ENCODE peak calls at places on chromosome 20, in five cellular contexts. One of them, this sample, is unnamed.

GRCh38 chr20:5770240-5770986 is 20.2 kb downstream of the SHLD1 start:
- DNase-seq in A549: no peak
- DNase-seq in IMR-90: peak
- DNase-seq in SK-N-SH: no peak
- DNase-seq in HCT116: no peak
- DNase-seq in this sample: no peak

GRCh38 chr20:33202451-33202850 is 14.7 kb upstream of the BPIFA3 start:
- DNase-seq in A549: no peak
- DNase-seq in IMR-90: no peak
- DNase-seq in SK-N-SH: no peak
- DNase-seq in HCT116: no peak
- DNase-seq in this sample: no peak

GRCh38 chr20:12203981-12204380 is 286.3 kb downstream of the BTBD3 start:
- DNase-seq in A549: no peak
- DNase-seq in IMR-90: no peak
- DNase-seq in SK-N-SH: no peak
- DNase-seq in HCT116: no peak
- DNase-seq in this sample: no peak

GRCh38 chr20:54343073-54343472 is 132.3 kb upstream of the DOK5 start:
- DNase-seq in A549: no peak
- DNase-seq in IMR-90: no peak
- DNase-seq in SK-N-SH: no peak
- DNase-seq in HCT116: no peak
- DNase-seq in this sample: no peak

GRCh38 chr20:41145821-41146620 is 8.7 kb downstream of the PLCG1 start:
- DNase-seq in A549: no peak
- DNase-seq in IMR-90: no peak
- DNase-seq in SK-N-SH: no peak
- DNase-seq in HCT116: no peak
- DNase-seq in this sample: no peak

GRCh38 chr20:16940701-16941100 is 192.5 kb downstream of the OTOR start:
- DNase-seq in A549: no peak
- DNase-seq in IMR-90: no peak
- DNase-seq in SK-N-SH: no peak
- DNase-seq in HCT116: no peak
- DNase-seq in this sample: no peak

GRCh38 chr20:59580208-59580980 is 23.9 kb upstream of the PHACTR3 start:
- DNase-seq in A549: no peak
- DNase-seq in IMR-90: no peak
- DNase-seq in SK-N-SH: peak
- DNase-seq in HCT116: no peak
- DNase-seq in this sample: no peak

GRCh38 chr20:35339007-35339406 is 46.8 kb upstream of the FAM83C start:
- DNase-seq in A549: no peak
- DNase-seq in IMR-90: peak
- DNase-seq in SK-N-SH: no peak
- DNase-seq in HCT116: no peak
- DNase-seq in this sample: no peak

GRCh38 chr20:44728835-44729342 is 13.7 kb downstream of the CCN5 start:
- DNase-seq in A549: peak
- DNase-seq in IMR-90: peak
- DNase-seq in SK-N-SH: peak
- DNase-seq in HCT116: peak
- DNase-seq in this sample: no peak

GRCh38 chr20:13220857-13221297 is at the start of gene ISM1:
- DNase-seq in A549: peak
- DNase-seq in IMR-90: no peak
- DNase-seq in SK-N-SH: peak
- DNase-seq in HCT116: no peak
- DNase-seq in this sample: no peak

GRCh38 chr20:33423141-33423834 is 20.3 kb downstream of the SNTA1 start:
- DNase-seq in A549: no peak
- DNase-seq in IMR-90: peak
- DNase-seq in SK-N-SH: no peak
- DNase-seq in HCT116: no peak
- DNase-seq in this sample: no peak

GRCh38 chr20:40562031-40562430 is 127.0 kb downstream of the MAFB start:
- DNase-seq in A549: no peak
- DNase-seq in IMR-90: no peak
- DNase-seq in SK-N-SH: no peak
- DNase-seq in HCT116: no peak
- DNase-seq in this sample: no peak

GRCh38 chr20:9835302-9835701 is 3.6 kb downstream of the PAK5 start:
- DNase-seq in A549: no peak
- DNase-seq in IMR-90: no peak
- DNase-seq in SK-N-SH: no peak
- DNase-seq in HCT116: no peak
- DNase-seq in this sample: no peak

GRCh38 chr20:13868331-13868730 is 83.5 kb downstream of the NDUFAF5 start:
- DNase-seq in A549: no peak
- DNase-seq in IMR-90: peak
- DNase-seq in SK-N-SH: no peak
- DNase-seq in HCT116: no peak
- DNase-seq in this sample: no peak

GRCh38 chr20:21693322-21693721 is 12.1 kb upstream of the PAX1 start:
- DNase-seq in A549: no peak
- DNase-seq in IMR-90: no peak
- DNase-seq in SK-N-SH: no peak
- DNase-seq in HCT116: no peak
- DNase-seq in this sample: no peak

GRCh38 chr20:5718896-5719595 is 31.2 kb upstream of the SHLD1 start:
- DNase-seq in A549: no peak
- DNase-seq in IMR-90: no peak
- DNase-seq in SK-N-SH: no peak
- DNase-seq in HCT116: no peak
- DNase-seq in this sample: no peak

GRCh38 chr20:2626853-2627541 is 25.4 kb upstream of the NOP56 start:
- DNase-seq in A549: no peak
- DNase-seq in IMR-90: peak
- DNase-seq in SK-N-SH: no peak
- DNase-seq in HCT116: peak
- DNase-seq in this sample: no peak

GRCh38 chr20:8812818-8813217 is 256.1 kb upstream of the PLCB4 start:
- DNase-seq in A549: no peak
- DNase-seq in IMR-90: no peak
- DNase-seq in SK-N-SH: no peak
- DNase-seq in HCT116: no peak
- DNase-seq in this sample: no peak

GRCh38 chr20:63133481-63134091 is 82.3 kb downstream of the YTHDF1 start:
- DNase-seq in A549: no peak
- DNase-seq in IMR-90: no peak
- DNase-seq in SK-N-SH: no peak
- DNase-seq in HCT116: no peak
- DNase-seq in this sample: no peak

GRCh38 chr20:41261790-41262717 is 55.5 kb downstream of the ZHX3 start:
- DNase-seq in A549: no peak
- DNase-seq in IMR-90: peak
- DNase-seq in SK-N-SH: no peak
- DNase-seq in HCT116: no peak
- DNase-seq in this sample: no peak

GRCh38 chr20:15902493-15902892 is 670.8 kb downstream of the KIF16B start:
- DNase-seq in A549: no peak
- DNase-seq in IMR-90: no peak
- DNase-seq in SK-N-SH: no peak
- DNase-seq in HCT116: no peak
- DNase-seq in this sample: no peak

GRCh38 chr20:6709865-6710595 is 57.5 kb upstream of the BMP2 start:
- DNase-seq in A549: no peak
- DNase-seq in IMR-90: peak
- DNase-seq in SK-N-SH: no peak
- DNase-seq in HCT116: no peak
- DNase-seq in this sample: no peak

GRCh38 chr20:22248052-22248667 is 336.2 kb downstream of the FOXA2 start:
- DNase-seq in A549: peak
- DNase-seq in IMR-90: no peak
- DNase-seq in SK-N-SH: peak
- DNase-seq in HCT116: no peak
- DNase-seq in this sample: no peak

GRCh38 chr20:1124416-1124815 is 6.0 kb downstream of the PSMF1 start:
- DNase-seq in A549: no peak
- DNase-seq in IMR-90: peak
- DNase-seq in SK-N-SH: no peak
- DNase-seq in HCT116: no peak
- DNase-seq in this sample: no peak

GRCh38 chr20:10610266-10610665 is 63.5 kb downstream of the JAG1 start:
- DNase-seq in A549: no peak
- DNase-seq in IMR-90: no peak
- DNase-seq in SK-N-SH: no peak
- DNase-seq in HCT116: no peak
- DNase-seq in this sample: no peak

GRCh38 chr20:32969356-32970114 is 34.7 kb downstream of the SUN5 start:
- DNase-seq in A549: no peak
- DNase-seq in IMR-90: no peak
- DNase-seq in SK-N-SH: no peak
- DNase-seq in HCT116: no peak
- DNase-seq in this sample: no peak

GRCh38 chr20:44805991-44806729 is 4.2 kb downstream of the RIMS4 start:
- DNase-seq in A549: no peak
- DNase-seq in IMR-90: peak
- DNase-seq in SK-N-SH: peak
- DNase-seq in HCT116: no peak
- DNase-seq in this sample: no peak

GRCh38 chr20:46800405-46800804 is 91.0 kb downstream of the SLC2A10 start:
- DNase-seq in A549: no peak
- DNase-seq in IMR-90: no peak
- DNase-seq in SK-N-SH: no peak
- DNase-seq in HCT116: no peak
- DNase-seq in this sample: no peak

GRCh38 chr20:50628326-50628725 is 63.0 kb downstream of the RIPOR3 start:
- DNase-seq in A549: no peak
- DNase-seq in IMR-90: no peak
- DNase-seq in SK-N-SH: peak
- DNase-seq in HCT116: no peak
- DNase-seq in this sample: no peak
- TF ChIP-seq RAD21 in A549: no peak
- TF ChIP-seq RAD21 in IMR-90: no peak
- TF ChIP-seq RAD21 in SK-N-SH: no peak
- TF ChIP-seq RAD21 in HCT116: no peak
- TF ChIP-seq RAD21 in this sample: no peak

GRCh38 chr20:50136822-50137599 is 16.5 kb downstream of the PEDS1 start:
- DNase-seq in A549: no peak
- DNase-seq in IMR-90: peak
- DNase-seq in SK-N-SH: no peak
- DNase-seq in HCT116: no peak
- DNase-seq in this sample: no peak
- TF ChIP-seq RAD21 in A549: no peak
- TF ChIP-seq RAD21 in IMR-90: no peak
- TF ChIP-seq RAD21 in SK-N-SH: no peak
- TF ChIP-seq RAD21 in HCT116: no peak
- TF ChIP-seq RAD21 in this sample: no peak

GRCh38 chr20:57048027-57048869 is 218.2 kb downstream of the BMP7 start:
- DNase-seq in A549: peak
- DNase-seq in IMR-90: no peak
- DNase-seq in SK-N-SH: peak
- DNase-seq in HCT116: no peak
- DNase-seq in this sample: no peak

GRCh38 chr20:57049298-57049697 is 217.1 kb downstream of the BMP7 start:
- DNase-seq in A549: no peak
- DNase-seq in IMR-90: no peak
- DNase-seq in SK-N-SH: no peak
- DNase-seq in HCT116: no peak
- DNase-seq in this sample: no peak

GRCh38 chr20:57051096-57051495 is 215.3 kb downstream of the BMP7 start:
- DNase-seq in A549: no peak
- DNase-seq in IMR-90: no peak
- DNase-seq in SK-N-SH: no peak
- DNase-seq in HCT116: no peak
- DNase-seq in this sample: no peak

GRCh38 chr20:57043669-57044268 is 222.7 kb downstream of the BMP7 start:
- DNase-seq in A549: no peak
- DNase-seq in IMR-90: no peak
- DNase-seq in SK-N-SH: no peak
- DNase-seq in HCT116: no peak
- DNase-seq in this sample: no peak

GRCh38 chr20:57047281-57048026 is 219.0 kb downstream of the BMP7 start:
- DNase-seq in A549: peak
- DNase-seq in IMR-90: no peak
- DNase-seq in SK-N-SH: no peak
- DNase-seq in HCT116: no peak
- DNase-seq in this sample: no peak
- TF ChIP-seq RAD21 in A549: peak
- TF ChIP-seq RAD21 in IMR-90: no peak
- TF ChIP-seq RAD21 in SK-N-SH: no peak
- TF ChIP-seq RAD21 in HCT116: no peak
- TF ChIP-seq RAD21 in this sample: no peak

GRCh38 chr20:53331151-53331973 is 262.3 kb downstream of the ZNF217 start:
- DNase-seq in A549: no peak
- DNase-seq in IMR-90: no peak
- DNase-seq in SK-N-SH: peak
- DNase-seq in HCT116: peak
- DNase-seq in this sample: no peak
- TF ChIP-seq RAD21 in A549: no peak
- TF ChIP-seq RAD21 in IMR-90: no peak
- TF ChIP-seq RAD21 in SK-N-SH: no peak
- TF ChIP-seq RAD21 in HCT116: no peak
- TF ChIP-seq RAD21 in this sample: no peak

GRCh38 chr20:37225146-37225545 is 36.5 kb downstream of the GHRH start:
- DNase-seq in A549: no peak
- DNase-seq in IMR-90: no peak
- DNase-seq in SK-N-SH: no peak
- DNase-seq in HCT116: no peak
- DNase-seq in this sample: no peak

GRCh38 chr20:37229300-37229699 is 32.3 kb downstream of the GHRH start:
- DNase-seq in A549: no peak
- DNase-seq in IMR-90: no peak
- DNase-seq in SK-N-SH: no peak
- DNase-seq in HCT116: no peak
- DNase-seq in this sample: no peak

GRCh38 chr20:37228111-37228510 is 33.5 kb downstream of the GHRH start:
- DNase-seq in A549: no peak
- DNase-seq in IMR-90: no peak
- DNase-seq in SK-N-SH: no peak
- DNase-seq in HCT116: no peak
- DNase-seq in this sample: no peak

GRCh38 chr20:37228656-37229055 is 33.0 kb downstream of the GHRH start:
- DNase-seq in A549: no peak
- DNase-seq in IMR-90: no peak
- DNase-seq in SK-N-SH: no peak
- DNase-seq in HCT116: no peak
- DNase-seq in this sample: no peak

GRCh38 chr20:37226889-37227288 is 34.7 kb downstream of the GHRH start:
- DNase-seq in A549: no peak
- DNase-seq in IMR-90: peak
- DNase-seq in SK-N-SH: no peak
- DNase-seq in HCT116: no peak
- DNase-seq in this sample: no peak
- TF ChIP-seq RAD21 in A549: no peak
- TF ChIP-seq RAD21 in IMR-90: no peak
- TF ChIP-seq RAD21 in SK-N-SH: no peak
- TF ChIP-seq RAD21 in HCT116: no peak
- TF ChIP-seq RAD21 in this sample: no peak

GRCh38 chr20:31638816-31639215 is 1.1 kb downstream of the COX4I2 start:
- DNase-seq in A549: no peak
- DNase-seq in IMR-90: no peak
- DNase-seq in SK-N-SH: no peak
- DNase-seq in HCT116: no peak
- DNase-seq in this sample: no peak
- TF ChIP-seq RAD21 in A549: no peak
- TF ChIP-seq RAD21 in IMR-90: no peak
- TF ChIP-seq RAD21 in SK-N-SH: no peak
- TF ChIP-seq RAD21 in HCT116: no peak
- TF ChIP-seq RAD21 in this sample: no peak

This sample was measured in GM12878.